ENCODE peak calls at places on chromosomes 2 and 18, in four cellular contexts. P, O, X and K are unnamed samples.

GRCh38 chr18:78525364-78526111 is 454.1 kb upstream of the SALL3 start:
- DNase-seq in O (no peak), X (no peak), P (no peak), K (no peak)

GRCh38 chr2:147789287-147789686 is 55.5 kb upstream of the ACVR2A start:
- DNase-seq in O (no peak), P (no peak), X (no peak), K (no peak)

GRCh38 chr2:231001921-231002320 is 6.0 kb downstream of the SPATA3 start:
- DNase-seq in O (no peak), P (no peak), X (no peak), K (peak)

GRCh38 chr18:32110005-32110404 is 18.3 kb downstream of the RNF138 start:
- DNase-seq in O (no peak), X (no peak), P (no peak), K (no peak)

GRCh38 chr2:218806346-218806978 is 24.5 kb downstream of the CYP27A1 start:
- DNase-seq in P (no peak), O (peak), X (peak), K (peak)

GRCh38 chr2:73907840-73908452 is 15.1 kb downstream of the ACTG2 start:
- DNase-seq in O (peak), P (peak), X (no peak), K (peak)

GRCh38 chr2:196315388-196316049 is 144.1 kb upstream of the STK17B start:
- DNase-seq in X (no peak), P (no peak), O (no peak), K (no peak)

GRCh38 chr2:48607307-48608014 is 10.2 kb upstream of the GTF2A1L start:
- DNase-seq in O (no peak), P (no peak), X (no peak), K (peak)

GRCh38 chr2:20186078-20186854 is 38.7 kb downstream of the SDC1 start:
- DNase-seq in O (peak), X (no peak), P (no peak), K (peak)

GRCh38 chr2:63590621-63591408 is 2.1 kb downstream of the MDH1 start:
- DNase-seq in X (no peak), P (no peak), O (peak), K (no peak)

GRCh38 chr2:165149439-165149838 is 54.4 kb downstream of the SCN3A start:
- DNase-seq in P (no peak), O (no peak), X (no peak), K (no peak)

GRCh38 chr2:152304845-152305244 is 30.1 kb upstream of the FMNL2 start:
- DNase-seq in X (no peak), P (no peak), O (no peak), K (peak)

GRCh38 chr2:225894240-225894980 is 494.9 kb downstream of the NYAP2 start:
- DNase-seq in X (no peak), P (no peak), O (peak), K (peak)

GRCh38 chr2:54456526-54457325 is 599 bp downstream of the SPTBN1 start:
- DNase-seq in O (peak), P (no peak), X (peak), K (no peak)

GRCh38 chr2:138121769-138122661 is 157.7 kb downstream of the HNMT start:
- DNase-seq in P (no peak), X (no peak), O (peak), K (no peak)

GRCh38 chr2:178211943-178212342 is 17.6 kb downstream of the OSBPL6 start:
- DNase-seq in X (no peak), O (no peak), P (no peak), K (no peak)

GRCh38 chr18:77065221-77065981 is 67.2 kb downstream of the MBP start:
- DNase-seq in X (no peak), P (no peak), O (peak), K (peak)

GRCh38 chr2:169397697-169398096 is 35.4 kb upstream of the LRP2 start:
- DNase-seq in P (no peak), O (peak), X (no peak), K (peak)

GRCh38 chr2:15981646-15982045 is 41.3 kb downstream of the MYCN start:
- DNase-seq in O (no peak), P (no peak), X (no peak), K (no peak)

GRCh38 chr2:15982285-15982967 is 42.1 kb downstream of the MYCN start:
- DNase-seq in P (no peak), X (no peak), O (no peak), K (no peak)

GRCh38 chr2:15984367-15985255 is 44.3 kb downstream of the MYCN start:
- DNase-seq in X (no peak), O (no peak), P (no peak), K (no peak)

GRCh38 chr2:15985531-15985930 is 45.2 kb downstream of the MYCN start:
- DNase-seq in X (no peak), O (no peak), P (no peak), K (no peak)

GRCh38 chr2:15983496-15983895 is 43.1 kb downstream of the MYCN start:
- DNase-seq in O (no peak), P (no peak), X (no peak), K (no peak)
- TF ChIP-seq CTCF in O (no peak), P (no peak), X (no peak), K (no peak)

DNA sequence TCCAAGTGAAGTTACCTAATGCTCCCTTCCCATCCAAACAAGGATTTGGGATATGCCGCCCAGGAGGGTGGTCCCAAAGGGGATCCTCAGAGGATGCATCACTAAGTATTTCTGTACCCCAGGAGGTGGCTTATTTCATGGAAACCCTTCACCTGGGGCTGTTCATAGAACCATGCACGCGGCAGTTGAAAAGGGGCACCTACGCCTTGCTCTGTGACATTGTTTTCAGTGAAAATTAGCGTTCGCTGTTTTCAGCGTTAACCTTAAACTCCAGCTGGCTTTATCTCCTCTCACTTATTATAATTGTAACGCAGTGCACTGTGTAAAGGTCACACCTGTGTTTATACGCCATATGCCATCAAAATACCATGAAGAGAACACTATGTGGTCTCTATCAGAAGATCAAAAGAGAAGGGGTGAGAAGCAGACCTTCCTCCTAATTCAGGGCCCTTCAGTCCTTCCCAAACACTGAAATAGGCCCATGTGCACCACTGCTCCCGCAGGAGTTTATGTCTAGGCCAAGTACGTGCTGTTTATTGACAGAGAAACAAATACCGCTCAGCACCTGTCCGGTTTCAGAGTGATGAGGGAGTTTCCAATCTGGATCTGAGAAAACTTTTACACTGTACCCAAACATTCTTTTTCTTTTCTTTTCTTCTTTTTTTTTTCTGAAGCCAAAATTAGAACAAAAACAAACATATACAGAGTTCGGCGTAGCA is 162.1 kb downstream of the BCL2 start:
- DNase-seq in P (no peak), O (no peak), X (no peak), K (no peak)
- H3K4me3 ChIP-seq in P (peak), O (no peak), X (peak), K (no peak)

GRCh38 chr2:29296585-29296984 is 181.4 kb downstream of the CLIP4 start:
- DNase-seq in P (no peak), O (no peak), X (no peak), K (no peak)

GRCh38 chr2:29295843-29296242 is 180.6 kb downstream of the CLIP4 start:
- DNase-seq in P (no peak), X (peak), O (no peak), K (peak)

GRCh38 chr2:29290293-29291052 is 175.3 kb downstream of the CLIP4 start:
- DNase-seq in O (no peak), X (peak), P (no peak), K (no peak)

GRCh38 chr2:29293830-29294438 is 178.7 kb downstream of the CLIP4 start:
- DNase-seq in P (no peak), O (peak), X (peak), K (peak)
- TF ChIP-seq CTCF in P (no peak), O (no peak), X (no peak), K (no peak)

DNA sequence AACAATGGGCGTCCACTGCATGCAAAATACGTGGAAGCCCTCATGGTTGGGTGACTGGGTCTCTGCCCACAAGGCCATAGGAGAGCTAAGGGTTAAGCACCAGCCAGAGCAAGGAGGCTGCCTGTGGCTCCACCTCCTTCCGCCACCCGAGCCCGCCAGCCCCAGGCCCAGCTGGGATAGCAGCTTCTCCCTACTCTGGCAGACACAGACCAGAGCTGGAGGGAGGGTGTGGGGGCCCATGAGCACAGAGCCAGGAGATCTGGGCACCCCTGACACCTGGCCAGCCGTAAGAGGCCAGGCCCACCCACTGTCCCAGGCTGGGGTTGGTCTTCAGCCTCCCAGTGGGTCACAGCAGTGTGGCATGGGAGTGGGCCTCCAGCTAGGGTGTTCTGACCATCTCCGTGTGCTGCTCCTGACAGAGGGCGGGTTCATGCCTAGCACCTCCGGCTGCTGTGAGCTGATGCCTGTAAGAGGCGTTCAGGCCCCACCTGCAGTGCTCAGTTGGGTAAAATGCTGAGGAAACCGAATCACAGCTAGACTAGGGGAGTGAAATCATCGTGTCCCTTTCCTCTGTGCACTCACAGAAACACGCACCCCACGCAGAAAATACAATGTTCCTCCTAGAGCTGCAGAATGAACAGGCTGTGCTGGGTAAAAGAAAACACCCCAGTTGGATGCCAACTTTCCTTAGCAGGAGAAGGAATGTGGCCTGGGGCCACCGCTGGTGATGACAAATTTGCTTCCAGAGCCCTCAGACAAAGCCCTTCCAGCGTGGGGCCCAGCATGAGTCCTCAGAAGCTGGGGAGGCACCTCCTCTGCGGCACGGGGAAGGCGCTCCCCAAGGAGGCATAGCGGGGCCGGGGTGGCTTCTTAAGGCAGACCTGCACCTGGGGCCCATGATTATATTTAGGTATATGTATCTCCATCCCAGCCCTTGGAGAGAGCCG is 16.5 kb upstream of the ARHGEF4 start:
- DNase-seq in X (peak), P (no peak), O (no peak), K (no peak)
- H3K4me3 ChIP-seq in X (peak), P (no peak), O (no peak), K (no peak)

DNA sequence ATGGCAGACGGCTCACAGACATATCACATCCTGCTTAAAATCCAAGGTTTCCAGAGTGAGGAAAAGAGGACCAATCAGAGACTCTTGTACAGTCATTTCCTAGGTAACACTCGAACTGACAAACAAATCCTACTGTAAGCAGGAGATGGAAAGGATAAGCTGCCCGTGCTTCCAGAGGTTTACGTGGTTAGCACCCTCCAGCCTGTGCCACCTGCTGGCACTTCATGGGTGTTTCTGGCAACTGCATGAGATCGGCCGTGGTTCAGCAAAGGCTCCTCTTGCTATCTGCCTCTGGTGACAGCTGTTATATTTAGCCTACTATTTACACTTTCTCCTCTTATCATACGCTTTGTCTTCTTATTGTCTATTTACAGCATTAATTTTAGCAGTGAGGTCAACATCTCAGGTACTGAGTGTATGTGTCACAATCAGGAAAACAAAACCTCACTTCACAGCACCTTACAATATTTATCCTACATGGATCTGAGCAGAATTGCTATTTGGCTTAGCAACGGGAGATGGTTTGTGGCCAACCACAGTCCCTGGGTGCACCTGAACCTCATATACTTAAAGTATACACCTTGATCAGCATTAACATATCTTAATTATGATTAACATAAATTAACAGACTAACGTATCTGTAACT is 226.9 kb downstream of the TMEM163 start:
- DNase-seq in P (no peak), X (no peak), O (no peak), K (no peak)
- TF ChIP-seq CTCF in P (no peak), X (no peak), O (no peak), K (no peak)

GRCh38 chr2:134482766-134483340 is 229.0 kb downstream of the MGAT5 start:
- DNase-seq in O (no peak), P (no peak), X (no peak), K (no peak)
- H3K4me3 ChIP-seq in O (no peak), P (no peak), X (no peak), K (no peak)

DNA sequence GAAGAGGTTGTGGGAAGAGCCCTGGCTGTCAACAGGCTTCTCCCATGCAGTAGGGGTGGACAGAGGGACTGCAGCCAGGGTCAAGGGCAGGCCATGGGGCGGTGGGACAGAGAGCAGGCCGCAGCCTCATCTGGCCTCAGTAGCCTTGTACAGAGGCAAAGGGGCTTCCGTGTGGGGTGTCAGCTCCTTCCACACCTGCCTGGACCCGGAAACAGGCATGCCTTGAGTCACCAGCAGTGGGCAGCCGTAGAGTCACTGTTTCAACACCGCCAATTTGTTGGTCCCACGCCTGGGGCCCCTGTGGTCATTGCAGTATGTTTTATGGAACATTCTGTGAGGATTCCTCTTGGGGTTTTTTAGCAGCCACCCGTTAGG is 173.0 kb downstream of the SMAD7 start:
- DNase-seq in P (no peak), O (peak), X (no peak), K (no peak)
- TF ChIP-seq CTCF in P (no peak), O (peak), X (no peak), K (peak)

DNA sequence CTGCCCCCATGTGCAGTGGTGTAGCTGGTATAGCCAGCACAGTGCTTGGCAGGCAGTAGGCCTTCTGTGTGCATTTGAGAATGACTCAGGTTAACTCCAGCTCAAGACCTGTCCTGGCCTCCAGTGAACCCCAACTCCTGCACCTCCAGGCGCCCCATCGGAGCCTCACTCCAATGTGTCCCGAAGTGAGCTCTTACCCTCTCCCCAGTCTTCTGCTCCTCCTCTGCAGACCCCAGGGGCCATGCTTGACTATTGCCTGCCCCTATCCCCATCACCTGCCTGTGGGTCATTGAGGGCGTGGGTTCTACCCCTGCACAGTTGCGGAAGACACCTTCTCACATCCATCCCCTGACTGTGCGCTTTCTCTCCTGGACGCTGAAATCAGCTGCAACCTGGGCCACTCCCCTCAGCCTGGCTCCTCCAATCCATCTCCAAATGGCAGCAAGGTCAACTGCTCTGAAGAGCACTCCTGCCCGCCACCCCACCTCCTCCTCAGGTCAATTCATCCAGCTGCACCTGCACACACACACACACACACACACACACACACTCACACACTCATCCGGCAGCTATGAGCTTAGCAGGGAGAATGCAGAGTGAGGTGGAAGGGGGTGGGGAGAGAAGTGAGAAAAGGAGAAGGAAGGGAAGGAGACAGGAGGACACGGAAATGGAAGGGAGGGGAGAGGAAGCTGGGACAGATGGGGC is 130.3 kb upstream of the GLI2 start:
- DNase-seq in P (no peak), X (peak), O (no peak), K (no peak)
- H3K4me3 ChIP-seq in P (no peak), X (no peak), O (no peak), K (no peak)

GRCh38 chr18:70462078-70462439 is 173.2 kb downstream of the SOCS6 start:
- DNase-seq in O (no peak), X (no peak), P (no peak), K (no peak)

GRCh38 chr18:70461323-70462077 is 172.7 kb downstream of the SOCS6 start:
- DNase-seq in P (no peak), X (no peak), O (no peak), K (no peak)

GRCh38 chr18:70463085-70463484 is 174.2 kb downstream of the SOCS6 start:
- DNase-seq in P (no peak), O (no peak), X (no peak), K (no peak)

GRCh38 chr18:70468861-70469570 is 180.2 kb downstream of the SOCS6 start:
- DNase-seq in O (no peak), X (no peak), P (no peak), K (no peak)

GRCh38 chr18:70464343-70465114 is 175.7 kb downstream of the SOCS6 start:
- DNase-seq in O (peak), P (peak), X (peak), K (peak)
- TF ChIP-seq CTCF in O (peak), P (no peak), X (peak), K (peak)